ENCODE peak calls at places on chromosomes 1 and 21, in seven cellular contexts. S is A549, O is body of pancreas, Y is ovary, D is sigmoid colon, T is gastrocnemius medialis, B is uterus. I is an unnamed sample.

GRCh38 chr1:83086986-83087512 is 911.9 kb downstream of the TTLL7 start:
- DNase-seq in S (no peak), B (no peak), T (no peak), Y (no peak), D (no peak), O (no peak), I (no peak)

GRCh38 chr1:173052681-173053196 is 2.0 kb upstream of the TNFSF18 start:
- DNase-seq in T (no peak), B (no peak), S (no peak), D (no peak), Y (no peak), O (peak), I (no peak)

GRCh38 chr1:107870691-107871090 is 94.3 kb downstream of the VAV3 start:
- DNase-seq in D (no peak), Y (no peak), T (no peak), O (peak), S (no peak), B (no peak), I (no peak)

GRCh38 chr21:30268608-30269197 is 14.0 kb downstream of the KRTAP24-1 start:
- DNase-seq in B (no peak), Y (no peak), O (no peak), S (no peak), T (no peak), D (no peak), I (peak)

GRCh38 chr1:233269656-233270055 is 25.9 kb downstream of the PCNX2 start:
- DNase-seq in O (no peak), B (no peak), T (no peak), D (no peak), S (no peak), Y (no peak), I (no peak)

GRCh38 chr1:225886159-225887029 is 2.6 kb downstream of the LEFTY1 start:
- DNase-seq in S (no peak), Y (no peak), B (no peak), D (no peak), T (no peak), O (no peak), I (no peak)

GRCh38 chr1:214808845-214809460 is 206.0 kb downstream of the CENPF start:
- DNase-seq in O (no peak), D (no peak), S (peak), B (no peak), Y (no peak), T (no peak), I (no peak)

GRCh38 chr21:35850542-35851103 is 209.7 kb downstream of the SETD4 start:
- DNase-seq in O (no peak), B (no peak), D (peak), Y (no peak), T (no peak), S (no peak), I (no peak)

GRCh38 chr1:39668894-39669293 is 3.0 kb downstream of the NT5C1A start:
- DNase-seq in B (no peak), O (no peak), Y (no peak), S (no peak), D (no peak), T (peak), I (no peak)

GRCh38 chr1:59685101-59685500 is 129.6 kb upstream of the HOOK1 start:
- DNase-seq in T (no peak), B (no peak), D (no peak), S (no peak), Y (no peak), O (no peak), I (no peak)

GRCh38 chr1:40848530-40849189 is 13.5 kb downstream of the CITED4 start:
- DNase-seq in Y (peak), O (peak), D (peak), S (peak), B (peak), T (peak), I (peak)

GRCh38 chr1:53949651-53950050 is 3.5 kb downstream of the LRRC42 start:
- DNase-seq in D (no peak), S (no peak), O (no peak), T (no peak), B (no peak), Y (no peak), I (no peak)

GRCh38 chr1:236663934-236664333 is 22.4 kb upstream of the ACTN2 start:
- DNase-seq in B (no peak), D (no peak), Y (no peak), O (no peak), T (no peak), S (no peak), I (no peak)

GRCh38 chr1:207698822-207699483 is 52.9 kb upstream of the CD46 start:
- DNase-seq in B (peak), O (peak), S (peak), D (no peak), Y (peak), T (peak), I (no peak)

GRCh38 chr1:244801246-244801645 is 34.2 kb upstream of the COX20 start:
- DNase-seq in O (peak), Y (no peak), S (peak), T (no peak), B (no peak), D (no peak), I (no peak)

GRCh38 chr21:36235058-36235582 is 78.5 kb downstream of the DOP1B start:
- DNase-seq in D (no peak), Y (no peak), T (no peak), O (peak), B (no peak), S (peak), I (no peak)

GRCh38 chr1:184022651-184023050 is 14.9 kb downstream of the COLGALT2 start:
- DNase-seq in T (no peak), B (peak), S (no peak), O (peak), D (no peak), Y (no peak), I (no peak)

GRCh38 chr1:221053889-221054288 is 174.6 kb downstream of the HLX start:
- DNase-seq in T (no peak), B (no peak), Y (no peak), O (no peak), S (no peak), D (no peak), I (no peak)

GRCh38 chr1:200732438-200732837 is 6.3 kb upstream of the CAMSAP2 start:
- DNase-seq in B (no peak), Y (no peak), T (no peak), O (no peak), D (no peak), S (no peak), I (no peak)

GRCh38 chr1:75614455-75615379 is 3.8 kb upstream of the SLC44A5 start:
- DNase-seq in O (peak), T (peak), D (no peak), S (peak), Y (peak), B (no peak), I (peak)

GRCh38 chr1:24151175-24151533 is 8.2 kb upstream of the IL22RA1 start:
- DNase-seq in O (peak), T (no peak), S (no peak), B (no peak), D (no peak), Y (no peak), I (no peak)

GRCh38 chr1:178541396-178541795 is 28.5 kb downstream of the TEX35 start:
- DNase-seq in Y (no peak), D (no peak), S (no peak), B (no peak), T (no peak), O (no peak), I (no peak)

GRCh38 chr1:204583909-204584632 is 67.9 kb downstream of the MDM4 start:
- DNase-seq in B (no peak), D (peak), Y (no peak), S (no peak), T (no peak), O (no peak), I (no peak)

GRCh38 chr1:86825294-86825693 is 88.6 kb downstream of the SELENOF start:
- DNase-seq in S (no peak), B (no peak), O (no peak), Y (no peak), D (no peak), T (no peak), I (no peak)

GRCh38 chr1:237186733-237187132 is 144.7 kb downstream of the RYR2 start:
- DNase-seq in T (no peak), O (no peak), D (no peak), S (no peak), Y (no peak), B (no peak), I (no peak)

GRCh38 chr1:97778718-97779117 is 142.1 kb downstream of the DPYD start:
- DNase-seq in O (no peak), D (no peak), T (no peak), Y (no peak), B (no peak), S (no peak), I (no peak)

GRCh38 chr1:59971464-59971911 is 44.9 kb upstream of the CYP2J2 start:
- DNase-seq in O (peak), S (peak), Y (peak), D (peak), T (peak), B (peak), I (peak)

GRCh38 chr1:11414921-11415538 is 63.9 kb upstream of the DISP3 start:
- DNase-seq in B (no peak), S (no peak), O (no peak), D (no peak), Y (no peak), T (no peak), I (no peak)

GRCh38 chr1:163604391-163604790 is 282.6 kb downstream of the NUF2 start:
- DNase-seq in B (no peak), Y (no peak), D (no peak), O (no peak), T (no peak), S (no peak), I (no peak)

GRCh38 chr1:110726755-110727154 is 52.0 kb upstream of the KCNA3 start:
- DNase-seq in Y (no peak), B (no peak), T (no peak), D (no peak), O (no peak), S (no peak), I (no peak)

GRCh38 chr1:16326833-16327404 is 25.4 kb downstream of the FBXO42 start:
- DNase-seq in S (no peak), B (no peak), O (no peak), T (no peak), D (no peak), Y (no peak), I (no peak)

GRCh38 chr1:109783436-109783835 is 19.7 kb upstream of the EPS8L3 start:
- DNase-seq in Y (peak), S (peak), D (peak), O (no peak), B (no peak), T (no peak), I (peak)

GRCh38 chr1:115782571-115783281 is 14.2 kb upstream of the CASQ2 start:
- DNase-seq in O (no peak), S (peak), Y (no peak), B (no peak), D (no peak), T (no peak), I (peak)

GRCh38 chr1:108590947-108591346 is 31.0 kb downstream of the EEIG2 start:
- DNase-seq in S (peak), O (peak), B (no peak), T (no peak), D (no peak), Y (no peak), I (peak)

GRCh38 chr1:201538618-201539551 is at the start of gene NAV1:
- DNase-seq in O (peak), Y (peak), S (peak), T (peak), D (peak), B (peak), I (peak)

GRCh38 chr21:16573581-16573980 is 843.8 kb downstream of the USP25 start:
- DNase-seq in S (no peak), O (no peak), Y (no peak), B (no peak), T (no peak), D (no peak), I (no peak)

GRCh38 chr21:17462276-17462981 is 50.4 kb upstream of the CXADR start:
- DNase-seq in Y (no peak), S (peak), D (no peak), T (no peak), B (no peak), O (peak), I (no peak)

GRCh38 chr1:22888320-22889075 is 84.2 kb downstream of the LACTBL1 start:
- DNase-seq in S (no peak), Y (no peak), O (no peak), T (no peak), D (no peak), B (no peak), I (no peak)

GRCh38 chr1:38741341-38741740 is 118.2 kb downstream of the RRAGC start:
- DNase-seq in Y (no peak), D (no peak), B (no peak), O (no peak), T (no peak), S (no peak), I (no peak)

GRCh38 chr1:67726224-67726623 is 41.2 kb downstream of the GADD45A start:
- DNase-seq in T (no peak), B (no peak), O (no peak), S (no peak), Y (no peak), D (no peak), I (no peak)

GRCh38 chr1:223346311-223346710 is 17.7 kb downstream of the SUSD4 start:
- DNase-seq in B (no peak), T (no peak), D (no peak), O (no peak), Y (peak), S (no peak), I (no peak)

GRCh38 chr1:223348439-223348838 is 15.5 kb downstream of the SUSD4 start:
- DNase-seq in T (no peak), S (no peak), O (no peak), B (no peak), Y (no peak), D (no peak), I (no peak)

GRCh38 chr1:223349241-223349640 is 14.7 kb downstream of the SUSD4 start:
- DNase-seq in B (no peak), D (no peak), S (no peak), Y (no peak), T (no peak), O (no peak), I (no peak)

GRCh38 chr1:223345720-223346119 is 18.3 kb downstream of the SUSD4 start:
- DNase-seq in T (no peak), S (no peak), Y (no peak), O (no peak), D (no peak), B (no peak), I (no peak)

GRCh38 chr1:223347583-223347982 is 16.4 kb downstream of the SUSD4 start:
- DNase-seq in D (no peak), Y (no peak), B (no peak), O (no peak), S (no peak), T (no peak), I (no peak)
- TF ChIP-seq POLR2A in D (no peak), Y (no peak), B (no peak), O (no peak), S (no peak), T (no peak), I (no peak)

GRCh38 chr21:44880762-44881585 is 7.5 kb upstream of the PTTG1IP start:
- DNase-seq in B (no peak), O (peak), T (no peak), D (peak), Y (no peak), S (no peak), I (peak)

GRCh38 chr21:44884059-44884458 is 10.6 kb upstream of the PTTG1IP start:
- DNase-seq in B (no peak), Y (no peak), D (peak), O (no peak), S (no peak), T (no peak), I (no peak)

GRCh38 chr21:44881586-44881939 is 8.1 kb upstream of the PTTG1IP start:
- DNase-seq in D (peak), O (no peak), T (no peak), Y (no peak), B (no peak), S (no peak), I (no peak)

GRCh38 chr21:44885615-44886014 is 12.1 kb upstream of the PTTG1IP start:
- DNase-seq in S (no peak), D (no peak), T (no peak), Y (no peak), B (no peak), O (no peak), I (no peak)

GRCh38 chr21:44883250-44883649 is 9.8 kb upstream of the PTTG1IP start:
- DNase-seq in T (no peak), S (no peak), B (no peak), D (no peak), Y (no peak), O (no peak), I (no peak)
- TF ChIP-seq POLR2A in T (no peak), S (no peak), B (no peak), D (no peak), Y (no peak), O (no peak), I (no peak)

DNA sequence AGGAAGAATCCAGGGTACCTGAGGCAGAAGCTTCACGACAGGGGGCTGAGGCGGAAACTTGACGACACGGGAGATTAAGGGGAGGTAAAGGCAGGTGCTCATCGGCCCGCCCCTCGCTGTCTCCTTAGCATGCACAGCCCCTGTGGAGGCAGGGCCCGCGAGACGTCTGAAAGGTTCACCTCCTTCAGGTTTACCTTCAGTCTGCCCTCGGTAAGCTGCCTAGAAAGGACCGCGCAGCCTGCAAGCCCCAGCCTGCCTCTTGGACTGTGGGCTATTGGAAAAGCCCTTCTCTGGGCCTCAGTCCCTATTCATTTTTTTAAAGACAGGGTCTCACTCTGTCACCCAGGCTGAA is 28.5 kb downstream of the KNCN start:
- DNase-seq in Y (no peak), T (no peak), D (no peak), B (no peak), S (no peak), O (no peak), I (no peak)
- TF ChIP-seq POLR2A in Y (no peak), T (no peak), D (no peak), B (no peak), S (no peak), O (no peak), I (no peak)

GRCh38 chr1:151131832-151132675 is 14.4 kb downstream of the SEMA6C start:
- DNase-seq in Y (peak), T (peak), D (peak), O (no peak), S (no peak), B (peak), I (no peak)
- TF ChIP-seq POLR2A in Y (no peak), T (no peak), D (no peak), O (no peak), S (no peak), B (no peak), I (no peak)

DNA sequence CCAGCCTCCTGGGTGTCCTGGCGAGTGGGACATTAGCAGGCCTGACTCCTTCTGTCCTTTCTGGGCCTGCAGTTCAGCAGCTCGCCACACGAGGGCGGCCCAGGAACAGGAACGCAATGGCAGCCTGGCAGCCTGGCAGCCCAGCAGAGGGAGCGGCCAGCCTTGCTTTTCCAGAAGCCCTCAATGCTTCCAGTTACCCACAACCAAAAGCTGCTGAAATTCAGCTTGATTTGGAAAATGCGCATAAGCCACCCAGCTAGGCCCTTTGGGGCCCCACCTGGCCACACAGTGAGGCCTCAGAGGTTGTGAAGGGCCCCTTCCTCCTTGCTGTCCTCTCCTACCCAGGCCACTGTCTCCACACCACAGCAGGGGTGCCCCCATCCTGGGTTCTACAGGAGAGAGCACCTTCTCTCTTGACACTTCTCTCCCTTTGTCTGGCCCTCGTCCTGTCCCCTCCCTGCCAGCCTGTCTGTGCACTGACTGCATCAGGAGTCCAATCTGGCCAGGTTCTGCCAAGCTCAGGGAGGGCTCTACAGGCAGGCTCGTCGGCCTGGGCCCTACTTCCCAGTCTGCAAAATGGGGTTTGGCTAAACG is 103.4 kb upstream of the VAMP3 start:
- DNase-seq in D (peak), Y (peak), O (peak), B (peak), S (peak), T (peak), I (peak)
- TF ChIP-seq POLR2A in D (no peak), Y (no peak), O (no peak), B (no peak), S (no peak), T (no peak), I (no peak)

DNA sequence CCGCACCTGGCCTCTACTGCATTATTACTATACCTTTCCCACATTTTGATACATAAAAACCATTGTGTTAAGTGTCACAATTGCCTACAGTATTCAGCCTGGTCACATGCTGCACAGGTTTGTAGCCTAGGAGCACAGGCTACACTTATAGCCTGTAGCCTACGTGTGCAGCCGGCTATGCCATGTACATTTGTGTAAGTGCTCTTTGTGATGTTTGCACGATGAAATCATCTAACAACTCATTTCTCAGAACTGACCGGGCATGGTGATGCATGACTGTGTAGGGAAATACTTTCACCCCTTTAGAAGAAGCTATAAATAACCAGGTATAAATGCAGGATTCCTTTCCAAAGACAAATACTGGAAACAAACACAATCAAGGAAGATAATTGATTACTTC is 12.1 kb downstream of the ERG start:
- DNase-seq in T (no peak), Y (no peak), D (no peak), B (no peak), S (peak), O (no peak), I (no peak)
- TF ChIP-seq POLR2A in T (no peak), Y (no peak), D (no peak), B (no peak), S (no peak), O (no peak), I (no peak)

I was measured in H54.